ENCODE peak calls at places on chromosomes 5 and 9, in four cellular contexts. C, M, S and U are unnamed samples.

GRCh38 chr9:136681945-136682699 is 5.1 kb downstream of the AGPAT2 start:
- DNase-seq in C (no peak), M (no peak), S (no peak), U (no peak)

GRCh38 chr5:107092695-107093094 is 578.0 kb downstream of the EFNA5 start:
- DNase-seq in C (no peak), M (peak), S (no peak), U (peak)

GRCh38 chr9:119811030-119811429 is 441.8 kb upstream of the BRINP1 start:
- DNase-seq in C (no peak), M (no peak), S (no peak), U (no peak)

GRCh38 chr5:65263291-65263690 is 218.4 kb downstream of the ADAMTS6 start:
- DNase-seq in C (no peak), M (no peak), S (no peak), U (no peak)

GRCh38 chr5:29460946-29461538 is 1732.4 kb upstream of the CDH6 start:
- DNase-seq in C (no peak), M (no peak), S (no peak), U (no peak)

GRCh38 chr5:10655041-10655685 is 91.3 kb downstream of the ANKRD33B start:
- DNase-seq in C (no peak), M (no peak), S (no peak), U (no peak)

GRCh38 chr5:83562817-83563557 is 91.4 kb downstream of the VCAN start:
- DNase-seq in C (no peak), M (no peak), S (no peak), U (no peak)

GRCh38 chr5:74953961-74954720 is 88.0 kb upstream of the FAM169A start:
- DNase-seq in C (no peak), M (peak), S (no peak), U (peak)

GRCh38 chr5:101590384-101590783 is 687.3 kb upstream of the ST8SIA4 start:
- DNase-seq in C (no peak), M (no peak), S (no peak), U (peak)

GRCh38 chr5:161432798-161433197 is 113.7 kb downstream of the GABRB2 start:
- DNase-seq in C (no peak), M (no peak), S (no peak), U (no peak)

GRCh38 chr9:89794918-89795317 is 190.1 kb downstream of the GADD45G start:
- DNase-seq in C (no peak), M (no peak), S (no peak), U (no peak)